ENCODE peak calls at places on chromosomes 1 and 21, in five cellular contexts. F, R, M, B and S are unnamed samples.

GRCh38 chr1:47776554-47777156 is 220.5 kb downstream of the TRABD2B start:
- DNase-seq in F (no peak), R (no peak), M (no peak), B (no peak), S (no peak)

GRCh38 chr1:9426291-9426711 is 113.0 kb upstream of the SLC25A33 start:
- DNase-seq in F (peak), R (no peak), M (no peak), B (no peak), S (no peak)

GRCh38 chr1:230307213-230307612 is 118.9 kb downstream of the PGBD5 start:
- DNase-seq in F (no peak), R (no peak), M (no peak), B (no peak), S (no peak)

GRCh38 chr1:77175230-77175844 is 43.9 kb downstream of the PIGK start:
- DNase-seq in F (no peak), R (no peak), M (no peak), B (peak), S (no peak)

GRCh38 chr1:63547621-63548294 is 24.4 kb downstream of the EFCAB7 start:
- DNase-seq in F (no peak), R (no peak), M (peak), B (no peak), S (no peak)

GRCh38 chr1:244844155-244845121 is 9.0 kb downstream of the COX20 start:
- DNase-seq in F (no peak), R (no peak), M (no peak), B (no peak), S (no peak)

GRCh38 chr1:236716160-236716559 is 29.9 kb downstream of the ACTN2 start:
- DNase-seq in F (no peak), R (no peak), M (no peak), B (no peak), S (no peak)

GRCh38 chr1:5982868-5983267 is 9.4 kb downstream of the NPHP4 start:
- DNase-seq in F (no peak), R (no peak), M (peak), B (no peak), S (no peak)

GRCh38 chr1:222892137-222892763 is 77.4 kb downstream of the DISP1 start:
- DNase-seq in F (no peak), R (no peak), M (no peak), B (no peak), S (no peak)

GRCh38 chr1:89261926-89262540 is 10.6 kb downstream of the GBP5 start:
- DNase-seq in F (no peak), R (no peak), M (peak), B (no peak), S (no peak)

GRCh38 chr1:89260042-89260441 is 12.6 kb downstream of the GBP5 start:
- DNase-seq in F (no peak), R (no peak), M (no peak), B (no peak), S (no peak)

GRCh38 chr1:89257036-89257435 is 15.6 kb downstream of the GBP5 start:
- DNase-seq in F (no peak), R (no peak), M (no peak), B (no peak), S (no peak)

GRCh38 chr1:89260575-89261275 is 11.9 kb downstream of the GBP5 start:
- DNase-seq in F (no peak), R (no peak), M (peak), B (no peak), S (no peak)

GRCh38 chr1:89259283-89259971 is 13.2 kb downstream of the GBP5 start:
- DNase-seq in F (no peak), R (no peak), M (no peak), B (no peak), S (no peak)
- TF ChIP-seq CTCF in F (no peak), R (no peak), M (no peak), B (no peak), S (no peak)

GRCh38 chr1:7070389-7071029 is 285.3 kb downstream of the CAMTA1 start:
- DNase-seq in F (peak), R (no peak), M (peak), B (peak), S (no peak)
- TF ChIP-seq CTCF in F (peak), R (peak), M (peak), B (peak), S (peak)

GRCh38 chr1:8314346-8315280 is 3.3 kb upstream of the SLC45A1 start:
- DNase-seq in F (peak), R (peak), M (peak), B (peak), S (no peak)

GRCh38 chr1:8317647-8318360 is at the start of gene SLC45A1:
- DNase-seq in F (peak), R (no peak), M (peak), B (peak), S (no peak)

GRCh38 chr1:8318436-8318835 is 522 bp downstream of the SLC45A1 start:
- DNase-seq in F (no peak), R (no peak), M (no peak), B (peak), S (no peak)

GRCh38 chr1:8312235-8313218 is 5.4 kb upstream of the SLC45A1 start:
- DNase-seq in F (no peak), R (no peak), M (no peak), B (no peak), S (no peak)

GRCh38 chr1:8315573-8316475 is 2.1 kb upstream of the SLC45A1 start:
- DNase-seq in F (no peak), R (no peak), M (no peak), B (peak), S (no peak)
- TF ChIP-seq CTCF in F (no peak), R (no peak), M (no peak), B (no peak), S (peak)

GRCh38 chr1:181737056-181737455 is 253.7 kb downstream of the CACNA1E start:
- DNase-seq in F (no peak), R (no peak), M (no peak), B (peak), S (no peak)
- TF ChIP-seq CTCF in F (no peak), R (peak), M (no peak), B (no peak), S (no peak)

GRCh38 chr21:36976228-36976627 is 9.8 kb upstream of the HLCS start:
- DNase-seq in F (no peak), R (no peak), M (no peak), B (no peak), S (no peak)

GRCh38 chr21:36974851-36975192 is 8.4 kb upstream of the HLCS start:
- DNase-seq in F (no peak), R (no peak), M (no peak), B (no peak), S (no peak)

GRCh38 chr21:36980280-36981048 is 14.0 kb upstream of the HLCS start:
- DNase-seq in F (no peak), R (no peak), M (peak), B (peak), S (no peak)

GRCh38 chr21:36973986-36974850 is 7.7 kb upstream of the HLCS start:
- DNase-seq in F (no peak), R (no peak), M (no peak), B (no peak), S (no peak)

DNA sequence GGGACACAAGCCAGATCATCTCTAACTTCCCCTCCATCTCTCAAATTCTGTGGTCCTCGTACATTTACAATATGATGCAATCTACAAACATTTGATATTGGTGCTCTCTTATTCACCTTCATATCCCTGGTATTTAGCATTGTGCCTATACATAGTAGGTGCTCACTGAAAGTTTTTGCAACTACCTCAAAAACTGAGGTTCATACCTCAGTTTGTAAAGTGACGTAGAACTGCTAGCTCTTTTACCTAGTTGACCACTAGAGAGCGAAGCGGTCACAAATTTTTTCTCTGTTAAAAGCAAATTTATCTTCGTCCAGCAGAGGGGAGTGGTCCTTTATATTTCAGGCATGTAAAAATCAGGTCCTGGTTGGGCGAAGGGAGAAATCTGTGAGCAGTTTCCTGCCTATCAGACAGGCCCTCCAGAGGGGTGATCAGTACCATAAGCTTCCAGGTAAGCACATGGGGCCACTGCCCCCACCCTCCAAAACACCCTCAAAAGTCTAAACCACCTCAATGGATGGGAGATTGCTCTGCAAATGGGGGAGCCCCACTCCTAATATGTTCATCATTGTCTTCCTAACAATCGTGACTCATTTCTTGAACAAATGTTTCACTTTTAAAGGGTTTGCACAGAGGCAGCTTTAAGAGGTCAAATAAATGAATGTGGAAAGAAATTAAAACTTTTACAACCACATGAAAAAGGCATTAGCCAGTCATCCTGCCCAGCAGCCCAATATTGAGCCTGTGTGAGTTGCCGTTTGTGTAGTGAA is 10.6 kb upstream of the HLCS start:
- DNase-seq in F (peak), R (no peak), M (peak), B (peak), S (no peak)
- TF ChIP-seq CTCF in F (peak), R (peak), M (peak), B (peak), S (peak)

DNA sequence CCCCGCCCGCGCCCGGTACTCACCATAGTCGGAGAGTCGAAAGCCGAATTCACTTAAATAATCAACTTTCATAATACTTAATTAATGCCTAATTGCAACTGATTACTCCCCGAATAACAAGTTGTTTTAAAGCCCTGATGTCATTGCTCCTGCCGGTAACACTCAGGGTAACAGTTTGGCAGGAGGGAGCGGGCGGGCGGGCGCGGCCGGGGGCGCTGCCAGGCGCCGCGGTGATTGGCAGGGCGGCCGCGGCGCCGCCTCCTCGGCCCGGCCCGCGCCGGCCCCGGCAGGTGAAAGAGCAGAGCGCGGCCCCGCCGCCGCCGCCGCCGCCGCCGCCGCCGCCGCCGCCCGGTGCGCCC is 102.2 kb downstream of the CASZ1 start:
- DNase-seq in F (peak), R (no peak), M (no peak), B (no peak), S (no peak)
- TF ChIP-seq CTCF in F (no peak), R (no peak), M (no peak), B (no peak), S (no peak)

GRCh38 chr1:81781749-81782148 is 19.0 kb upstream of the ADGRL2 start:
- DNase-seq in F (no peak), R (no peak), M (no peak), B (no peak), S (no peak)
- TF ChIP-seq CTCF in F (no peak), R (no peak), M (peak), B (no peak), S (no peak)

GRCh38 chr1:110337704-110338199 is 1.4 kb upstream of the RBM15 start:
- DNase-seq in F (peak), R (no peak), M (no peak), B (peak), S (no peak)

GRCh38 chr1:110340207-110340468 is 961 bp downstream of the RBM15 start:
- DNase-seq in F (no peak), R (no peak), M (no peak), B (no peak), S (no peak)

GRCh38 chr1:110339040-110339426 is at the start of gene RBM15:
- DNase-seq in F (peak), R (peak), M (peak), B (peak), S (peak)

GRCh38 chr1:110339427-110340206 is 440 bp downstream of the RBM15 start:
- DNase-seq in F (peak), R (no peak), M (peak), B (peak), S (no peak)

DNA sequence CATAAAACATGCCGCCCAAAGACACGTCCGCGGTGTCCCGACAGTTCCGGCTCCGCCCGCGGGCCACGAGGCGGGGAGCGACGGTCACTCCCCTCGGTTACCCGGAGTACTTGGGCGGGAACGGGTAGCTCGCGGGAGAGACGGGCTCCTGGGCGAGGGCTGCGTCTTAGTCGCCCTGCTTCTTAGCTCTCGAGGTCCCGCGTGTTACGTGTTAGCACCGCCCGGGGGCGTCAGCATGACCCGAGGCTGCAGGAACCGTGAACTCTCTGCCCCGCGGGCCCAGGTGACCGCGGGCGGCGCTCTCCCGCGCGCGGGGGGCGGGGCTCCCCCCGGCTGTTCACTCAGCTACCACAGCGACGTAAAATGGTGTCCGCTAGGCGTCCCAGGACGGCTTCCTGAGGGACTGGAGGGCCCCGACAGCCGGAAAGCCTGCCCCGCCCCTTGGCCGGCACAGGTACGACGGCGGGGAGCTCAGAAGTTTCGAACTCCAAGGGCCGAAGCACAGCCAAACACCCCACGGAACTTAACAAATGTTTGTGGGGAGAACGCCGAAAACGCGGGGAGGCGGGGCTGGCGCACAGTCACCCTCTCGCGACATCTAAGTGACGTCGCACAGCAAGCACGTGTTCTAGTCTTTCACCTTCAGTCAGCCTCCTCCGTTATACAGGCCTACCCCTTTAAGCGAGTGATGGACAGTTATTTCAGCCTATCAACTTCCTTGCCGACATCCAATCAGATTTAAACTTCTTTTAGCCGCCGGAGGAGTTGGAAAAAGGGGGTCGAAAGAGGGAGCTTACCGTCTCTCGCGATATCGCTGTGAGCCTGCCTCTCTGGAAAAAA is 757 bp upstream of the RBM15 start:
- DNase-seq in F (peak), R (peak), M (peak), B (peak), S (peak)
- TF ChIP-seq CTCF in F (peak), R (peak), M (peak), B (peak), S (peak)